ENCODE peak calls at places on chromosomes 12 and 14, in five cellular contexts. One of them, this sample, is unnamed.

GRCh38 chr14:24279301-24280186 is 8.1 kb upstream of the RABGGTA start:
- DNase-seq in HepG2: no peak
- DNase-seq in A549: no peak
- DNase-seq in GM12878: peak
- DNase-seq in K562: no peak
- DNase-seq in this sample: no peak

GRCh38 chr14:35051796-35052195 is 5.7 kb downstream of the FAM177A1 start:
- DNase-seq in HepG2: peak
- DNase-seq in K562: no peak
- DNase-seq in A549: no peak
- DNase-seq in GM12878: no peak
- DNase-seq in this sample: no peak

GRCh38 chr12:56677680-56678079 is 10.4 kb downstream of the PTGES3 start:
- DNase-seq in K562: no peak
- DNase-seq in GM12878: no peak
- DNase-seq in HepG2: no peak
- DNase-seq in A549: no peak
- DNase-seq in this sample: no peak

GRCh38 chr12:9379023-9379742 is 171.0 kb upstream of the PZP start:
- DNase-seq in A549: no peak
- DNase-seq in GM12878: no peak
- DNase-seq in K562: no peak
- DNase-seq in HepG2: no peak
- DNase-seq in this sample: no peak

GRCh38 chr12:29159690-29160089 is 10.6 kb downstream of the FAR2 start:
- DNase-seq in A549: no peak
- DNase-seq in HepG2: no peak
- DNase-seq in GM12878: no peak
- DNase-seq in K562: no peak
- DNase-seq in this sample: no peak

GRCh38 chr14:64737391-64738305 is 33.4 kb downstream of the PLEKHG3 start:
- DNase-seq in HepG2: no peak
- DNase-seq in A549: no peak
- DNase-seq in GM12878: no peak
- DNase-seq in K562: no peak
- DNase-seq in this sample: no peak

GRCh38 chr14:103801459-103801858 is 45.9 kb downstream of the PPP1R13B start:
- DNase-seq in HepG2: peak
- DNase-seq in A549: no peak
- DNase-seq in GM12878: no peak
- DNase-seq in K562: no peak
- DNase-seq in this sample: peak

GRCh38 chr14:104138098-104138890 is at the start of gene KIF26A:
- DNase-seq in HepG2: no peak
- DNase-seq in GM12878: no peak
- DNase-seq in A549: peak
- DNase-seq in K562: no peak
- DNase-seq in this sample: peak

GRCh38 chr12:70635713-70636112 is 1.5 kb downstream of the PTPRB start:
- DNase-seq in GM12878: no peak
- DNase-seq in HepG2: no peak
- DNase-seq in A549: no peak
- DNase-seq in K562: no peak
- DNase-seq in this sample: no peak

GRCh38 chr12:11622774-11623375 is 26.6 kb upstream of the ETV6 start:
- DNase-seq in A549: no peak
- DNase-seq in K562: no peak
- DNase-seq in HepG2: no peak
- DNase-seq in GM12878: peak
- DNase-seq in this sample: peak

GRCh38 chr14:90344285-90344684 is 12.5 kb upstream of the NRDE2 start:
- DNase-seq in HepG2: no peak
- DNase-seq in K562: no peak
- DNase-seq in GM12878: no peak
- DNase-seq in A549: no peak
- DNase-seq in this sample: peak

GRCh38 chr12:12439636-12440035 is 82.8 kb downstream of the BORCS5 start:
- DNase-seq in GM12878: no peak
- DNase-seq in A549: peak
- DNase-seq in K562: no peak
- DNase-seq in HepG2: peak
- DNase-seq in this sample: no peak

GRCh38 chr12:111405856-111406473 is at the start of gene SH2B3:
- DNase-seq in HepG2: no peak
- DNase-seq in K562: no peak
- DNase-seq in GM12878: no peak
- DNase-seq in A549: peak
- DNase-seq in this sample: no peak

GRCh38 chr14:74569387-74569786 is 42.6 kb downstream of the LTBP2 start:
- DNase-seq in A549: no peak
- DNase-seq in HepG2: no peak
- DNase-seq in GM12878: no peak
- DNase-seq in K562: no peak
- DNase-seq in this sample: no peak

GRCh38 chr14:63564318-63564717 is 21.1 kb upstream of the PPP2R5E start:
- DNase-seq in GM12878: no peak
- DNase-seq in HepG2: no peak
- DNase-seq in A549: no peak
- DNase-seq in K562: no peak
- DNase-seq in this sample: no peak

GRCh38 chr12:41365653-41366131 is 177.6 kb downstream of the PDZRN4 start:
- DNase-seq in HepG2: no peak
- DNase-seq in A549: no peak
- DNase-seq in K562: no peak
- DNase-seq in GM12878: no peak
- DNase-seq in this sample: peak

GRCh38 chr14:87944987-87945604 is 47.9 kb downstream of the GALC start:
- DNase-seq in A549: no peak
- DNase-seq in HepG2: peak
- DNase-seq in K562: peak
- DNase-seq in GM12878: no peak
- DNase-seq in this sample: peak

GRCh38 chr12:3964404-3964803 is 91.2 kb upstream of the PARP11 start:
- DNase-seq in GM12878: no peak
- DNase-seq in HepG2: peak
- DNase-seq in A549: peak
- DNase-seq in K562: peak
- DNase-seq in this sample: peak

GRCh38 chr12:131833896-131834641 is 5.9 kb downstream of the MMP17 start:
- DNase-seq in A549: no peak
- DNase-seq in GM12878: no peak
- DNase-seq in K562: peak
- DNase-seq in HepG2: no peak
- DNase-seq in this sample: peak

GRCh38 chr14:59463773-59464650 is 1.2 kb downstream of the GPR135 start:
- DNase-seq in A549: no peak
- DNase-seq in GM12878: no peak
- DNase-seq in HepG2: no peak
- DNase-seq in K562: no peak
- DNase-seq in this sample: peak

GRCh38 chr12:91432079-91432478 is 249.5 kb upstream of the DCN start:
- DNase-seq in HepG2: no peak
- DNase-seq in A549: no peak
- DNase-seq in GM12878: no peak
- DNase-seq in K562: no peak
- DNase-seq in this sample: peak

GRCh38 chr12:27627123-27627835 is 69.0 kb upstream of the REP15 start:
- DNase-seq in HepG2: no peak
- DNase-seq in K562: no peak
- DNase-seq in A549: no peak
- DNase-seq in GM12878: no peak
- DNase-seq in this sample: no peak

GRCh38 chr12:76341436-76342030 is 6.7 kb downstream of the BBS10 start:
- DNase-seq in HepG2: no peak
- DNase-seq in A549: no peak
- DNase-seq in K562: no peak
- DNase-seq in GM12878: no peak
- DNase-seq in this sample: no peak

GRCh38 chr12:82225871-82226270 is 132.3 kb downstream of the CCDC59 start:
- DNase-seq in K562: no peak
- DNase-seq in HepG2: no peak
- DNase-seq in A549: no peak
- DNase-seq in GM12878: no peak
- DNase-seq in this sample: no peak

GRCh38 chr12:95336387-95337067 is 118.9 kb downstream of the VEZT start:
- DNase-seq in HepG2: peak
- DNase-seq in A549: peak
- DNase-seq in GM12878: no peak
- DNase-seq in K562: peak
- DNase-seq in this sample: peak

GRCh38 chr12:1815814-1816729 is 4.3 kb upstream of the LRTM2 start:
- DNase-seq in GM12878: no peak
- DNase-seq in HepG2: peak
- DNase-seq in A549: no peak
- DNase-seq in K562: no peak
- DNase-seq in this sample: no peak
- TF ChIP-seq JUNB in GM12878: no peak
- TF ChIP-seq JUNB in HepG2: no peak
- TF ChIP-seq JUNB in A549: no peak
- TF ChIP-seq JUNB in K562: no peak
- TF ChIP-seq JUNB in this sample: no peak

DNA sequence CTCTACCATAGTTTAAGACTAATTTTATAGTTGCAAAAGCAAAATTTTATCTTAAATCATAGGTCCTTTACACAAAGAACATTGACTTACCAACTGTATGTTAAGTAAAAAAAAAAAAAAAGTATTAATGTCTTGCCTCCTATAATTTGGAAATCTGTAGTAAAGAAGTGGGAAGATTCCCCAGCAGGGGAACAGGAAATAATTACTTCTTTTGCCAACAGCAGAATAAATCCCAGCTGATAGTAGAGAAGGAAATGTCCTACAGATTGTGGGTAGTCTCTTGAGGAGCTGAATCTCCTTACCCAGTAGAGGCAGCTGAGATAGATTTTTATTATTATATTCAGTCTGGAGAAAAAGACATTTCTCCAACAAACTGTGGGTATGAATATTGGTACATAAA is 193.7 kb downstream of the SLC6A15 start:
- DNase-seq in K562: no peak
- DNase-seq in HepG2: no peak
- DNase-seq in A549: no peak
- DNase-seq in GM12878: no peak
- DNase-seq in this sample: no peak
- TF ChIP-seq JUNB in K562: no peak
- TF ChIP-seq JUNB in HepG2: no peak
- TF ChIP-seq JUNB in A549: no peak
- TF ChIP-seq JUNB in GM12878: no peak
- TF ChIP-seq JUNB in this sample: no peak

GRCh38 chr14:98956616-98957015 is 315.4 kb downstream of the BCL11B start:
- DNase-seq in K562: no peak
- DNase-seq in GM12878: no peak
- DNase-seq in HepG2: no peak
- DNase-seq in A549: no peak
- DNase-seq in this sample: no peak

GRCh38 chr14:98955741-98956070 is 316.3 kb downstream of the BCL11B start:
- DNase-seq in GM12878: no peak
- DNase-seq in K562: no peak
- DNase-seq in HepG2: no peak
- DNase-seq in A549: no peak
- DNase-seq in this sample: no peak

GRCh38 chr14:98958048-98959031 is 313.7 kb downstream of the BCL11B start:
- DNase-seq in HepG2: no peak
- DNase-seq in K562: no peak
- DNase-seq in A549: no peak
- DNase-seq in GM12878: no peak
- DNase-seq in this sample: no peak

GRCh38 chr14:98956181-98956580 is 315.8 kb downstream of the BCL11B start:
- DNase-seq in K562: no peak
- DNase-seq in HepG2: no peak
- DNase-seq in GM12878: no peak
- DNase-seq in A549: no peak
- DNase-seq in this sample: no peak

GRCh38 chr14:98957211-98958047 is 314.6 kb downstream of the BCL11B start:
- DNase-seq in A549: peak
- DNase-seq in K562: no peak
- DNase-seq in HepG2: no peak
- DNase-seq in GM12878: no peak
- DNase-seq in this sample: no peak
- TF ChIP-seq JUNB in A549: peak
- TF ChIP-seq JUNB in K562: no peak
- TF ChIP-seq JUNB in HepG2: no peak
- TF ChIP-seq JUNB in GM12878: no peak
- TF ChIP-seq JUNB in this sample: no peak

GRCh38 chr12:120720234-120720968 is 5.2 kb upstream of the ACADS start:
- DNase-seq in GM12878: no peak
- DNase-seq in K562: peak
- DNase-seq in A549: no peak
- DNase-seq in HepG2: no peak
- DNase-seq in this sample: no peak

GRCh38 chr12:120719496-120720233 is 6.0 kb upstream of the ACADS start:
- DNase-seq in GM12878: no peak
- DNase-seq in A549: no peak
- DNase-seq in HepG2: no peak
- DNase-seq in K562: peak
- DNase-seq in this sample: no peak

GRCh38 chr12:120721866-120722265 is 3.8 kb upstream of the ACADS start:
- DNase-seq in A549: no peak
- DNase-seq in HepG2: no peak
- DNase-seq in GM12878: no peak
- DNase-seq in K562: no peak
- DNase-seq in this sample: no peak

GRCh38 chr12:120722784-120723183 is 2.8 kb upstream of the ACADS start:
- DNase-seq in GM12878: no peak
- DNase-seq in K562: no peak
- DNase-seq in HepG2: no peak
- DNase-seq in A549: no peak
- DNase-seq in this sample: no peak

DNA sequence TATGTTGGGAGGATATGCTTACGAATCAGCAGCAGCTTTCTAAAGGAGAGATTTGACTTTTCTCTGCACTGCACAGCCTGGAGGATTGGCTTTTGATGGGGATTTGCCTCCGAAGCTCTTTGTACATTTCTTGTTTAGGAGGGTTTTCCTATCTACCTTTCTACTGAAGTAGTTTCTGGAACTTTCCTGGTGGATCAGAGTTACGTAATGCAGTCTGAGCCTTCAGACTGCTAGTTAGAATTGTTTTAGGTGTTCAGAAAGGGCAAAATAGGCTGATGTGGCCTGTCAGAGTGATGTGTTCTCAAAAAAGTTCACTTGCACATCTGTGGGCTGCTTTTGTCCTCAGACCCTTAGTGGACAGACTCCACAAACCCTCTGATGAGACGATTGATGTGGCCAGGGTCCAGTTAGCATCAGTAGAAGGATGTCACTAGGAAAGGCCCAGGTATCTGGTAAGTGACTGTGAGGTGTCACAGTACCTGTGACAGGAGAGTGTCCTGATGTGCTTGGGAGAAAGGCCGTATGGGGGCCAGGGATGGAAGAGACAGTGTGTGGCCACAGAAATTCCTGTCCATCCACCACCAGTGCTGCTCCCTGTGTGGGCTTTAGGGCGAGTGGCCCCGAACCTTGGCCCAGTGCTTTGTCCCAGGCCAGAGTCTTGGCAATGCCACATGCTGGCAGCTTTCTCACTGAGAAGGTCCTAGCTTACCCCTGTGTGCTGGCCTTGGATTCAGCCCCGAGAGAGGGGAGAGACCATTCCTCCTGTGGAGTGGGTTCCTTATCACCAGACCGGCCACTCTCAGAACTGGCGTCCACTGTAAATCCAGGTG is 4.4 kb upstream of the ACADS start:
- DNase-seq in K562: no peak
- DNase-seq in HepG2: no peak
- DNase-seq in GM12878: no peak
- DNase-seq in A549: no peak
- DNase-seq in this sample: no peak
- TF ChIP-seq JUNB in K562: no peak
- TF ChIP-seq JUNB in HepG2: no peak
- TF ChIP-seq JUNB in GM12878: no peak
- TF ChIP-seq JUNB in A549: no peak
- TF ChIP-seq JUNB in this sample: no peak